ENCODE peak calls at places on chromosome 18, in four cellular contexts. One of them, this sample, is unnamed.

GRCh38 chr18:77911973-77912372 is 662.3 kb downstream of the GALR1 start:
- DNase-seq in GM13977: no peak
- DNase-seq in dorsolateral prefrontal cortex: no peak
- DNase-seq in right atrium auricular region: no peak
- DNase-seq in this sample: no peak

GRCh38 chr18:56245856-56246575 is 392.4 kb downstream of the TXNL1 start:
- DNase-seq in GM13977: no peak
- DNase-seq in dorsolateral prefrontal cortex: no peak
- DNase-seq in right atrium auricular region: no peak
- DNase-seq in this sample: no peak

GRCh38 chr18:7722955-7723354 is 155.8 kb downstream of the PTPRM start:
- DNase-seq in GM13977: no peak
- DNase-seq in dorsolateral prefrontal cortex: no peak
- DNase-seq in right atrium auricular region: no peak
- DNase-seq in this sample: no peak

GRCh38 chr18:77131652-77132368 is 773 bp downstream of the MBP start:
- DNase-seq in GM13977: peak
- DNase-seq in dorsolateral prefrontal cortex: no peak
- DNase-seq in right atrium auricular region: peak
- DNase-seq in this sample: peak

GRCh38 chr18:28740575-28740974 is 563.6 kb upstream of the CDH2 start:
- DNase-seq in GM13977: no peak
- DNase-seq in dorsolateral prefrontal cortex: no peak
- DNase-seq in right atrium auricular region: no peak
- DNase-seq in this sample: no peak

GRCh38 chr18:10239138-10239537 is 215.3 kb upstream of the APCDD1 start:
- DNase-seq in GM13977: no peak
- DNase-seq in dorsolateral prefrontal cortex: no peak
- DNase-seq in right atrium auricular region: peak
- DNase-seq in this sample: no peak

GRCh38 chr18:74652392-74652988 is 54.8 kb downstream of the ZNF407 start:
- DNase-seq in GM13977: peak
- DNase-seq in dorsolateral prefrontal cortex: no peak
- DNase-seq in right atrium auricular region: no peak
- DNase-seq in this sample: no peak

GRCh38 chr18:76491801-76492668 is 3.0 kb downstream of the ZNF516 start:
- DNase-seq in GM13977: peak
- DNase-seq in dorsolateral prefrontal cortex: peak
- DNase-seq in right atrium auricular region: peak
- DNase-seq in this sample: peak

GRCh38 chr18:56204052-56204451 is 434.3 kb downstream of the TXNL1 start:
- DNase-seq in GM13977: no peak
- DNase-seq in dorsolateral prefrontal cortex: no peak
- DNase-seq in right atrium auricular region: no peak
- DNase-seq in this sample: no peak

GRCh38 chr18:62458868-62459716 is 63.7 kb upstream of the ZCCHC2 start:
- DNase-seq in GM13977: no peak
- DNase-seq in dorsolateral prefrontal cortex: no peak
- DNase-seq in right atrium auricular region: no peak
- DNase-seq in this sample: no peak